ENCODE peak calls at places on chromosome 1, in ten cellular contexts. I is CD8-positive, alpha-beta T cell; N is PC-9; E is IMR-90; G is left ventricle myocardium inferior; C is HCT116; P is T-cell; F is AML-193; X is fibroblast of lung; M is iris pigment epithelial cell. B is an unnamed sample.

GRCh38 chr1:58515794-58516401 is 30.6 kb downstream of the OMA1 start:
- DNase-seq in I (no peak), N (peak), E (peak), G (no peak), C (peak), P (no peak), F (peak), X (peak), M (peak), B (peak)

GRCh38 chr1:180188103-180188506 is 33.4 kb downstream of the QSOX1 start:
- DNase-seq in I (no peak), N (peak), E (peak), G (no peak), C (no peak), P (no peak), F (peak), X (peak), M (peak), B (peak)

GRCh38 chr1:219659682-219660081 is 46.8 kb upstream of the ZC3H11B start:
- DNase-seq in I (no peak), N (no peak), E (peak), G (no peak), C (no peak), P (no peak), F (no peak), X (peak), M (peak), B (no peak)

GRCh38 chr1:38246955-38247952 is 200.7 kb upstream of the POU3F1 start:
- DNase-seq in I (no peak), N (no peak), E (peak), G (no peak), C (no peak), P (no peak), F (no peak), X (peak), M (peak), B (no peak)

GRCh38 chr1:56993355-56993985 is 27.7 kb upstream of the C8B start:
- DNase-seq in I (no peak), N (no peak), E (no peak), G (no peak), C (no peak), P (no peak), F (no peak), X (no peak), M (no peak), B (no peak)

GRCh38 chr1:48870596-48870995 is 93.9 kb upstream of the BEND5 start:
- DNase-seq in I (no peak), N (no peak), E (no peak), G (no peak), C (no peak), P (no peak), F (peak), X (no peak), M (peak), B (peak)

GRCh38 chr1:151680812-151681211 is 35.8 kb downstream of the CELF3 start:
- DNase-seq in I (no peak), N (peak), E (peak), G (no peak), C (peak), P (no peak), F (no peak), X (peak), M (peak), B (no peak)

GRCh38 chr1:12748778-12749355 is 2.9 kb downstream of the CFAP107 start:
- DNase-seq in I (no peak), N (no peak), E (no peak), G (no peak), C (no peak), P (no peak), F (no peak), X (no peak), M (no peak), B (no peak)

GRCh38 chr1:55542901-55543504 is 327.8 kb upstream of the USP24 start:
- DNase-seq in I (no peak), N (no peak), E (peak), G (no peak), C (no peak), P (no peak), F (no peak), X (peak), M (peak), B (no peak)

GRCh38 chr1:6177681-6178380 is 2.3 kb downstream of the CHD5 start:
- DNase-seq in I (no peak), N (no peak), E (no peak), G (no peak), C (no peak), P (no peak), F (no peak), X (no peak), M (no peak), B (no peak)